ENCODE peak calls at places on chromosomes 1 and 21, in four cellular contexts. Y is GM12878, Q is GM23248, O is K562. N is an unnamed sample. For H3K36me3, the result is how much of the 10 kb centered on the place peaks cover.

GRCh38 chr1:150148834-150149489 is 754 bp upstream of the PLEKHO1 start:
- DNase-seq in Y (no peak), Q (peak), O (peak), N (peak)

GRCh38 chr1:84352298-84353106 is 45.8 kb upstream of the DNASE2B start:
- DNase-seq in Y (no peak), Q (peak), O (no peak), N (no peak)

GRCh38 chr1:71582673-71583072 is 501.8 kb upstream of the ZRANB2 start:
- DNase-seq in Y (no peak), Q (no peak), O (no peak), N (no peak)

GRCh38 chr1:192351550-192351949 is 34.8 kb downstream of the RGS21 start:
- DNase-seq in Y (no peak), Q (no peak), O (no peak), N (no peak)

GRCh38 chr1:20693623-20694022 is 24.2 kb downstream of the KIF17 start:
- DNase-seq in Y (no peak), Q (no peak), O (no peak), N (no peak)

GRCh38 chr21:44986471-44987291 is 46.9 kb downstream of the SLX9 start:
- DNase-seq in Y (no peak), Q (no peak), O (no peak), N (no peak)

GRCh38 chr1:247747616-247748015 is 325 bp downstream of the OR14A2 start:
- DNase-seq in Y (no peak), Q (no peak), O (no peak), N (no peak)

GRCh38 chr1:85178396-85178795 is 22.4 kb downstream of the SYDE2 start:
- DNase-seq in Y (no peak), Q (no peak), O (no peak), N (peak)

GRCh38 chr1:68331117-68331865 is 99.0 kb upstream of the WLS start:
- DNase-seq in Y (no peak), Q (peak), O (no peak), N (no peak)

GRCh38 chr1:114803001-114803400 is 22.5 kb upstream of the SIKE1 start:
- DNase-seq in Y (no peak), Q (peak), O (no peak), N (no peak)

DNA sequence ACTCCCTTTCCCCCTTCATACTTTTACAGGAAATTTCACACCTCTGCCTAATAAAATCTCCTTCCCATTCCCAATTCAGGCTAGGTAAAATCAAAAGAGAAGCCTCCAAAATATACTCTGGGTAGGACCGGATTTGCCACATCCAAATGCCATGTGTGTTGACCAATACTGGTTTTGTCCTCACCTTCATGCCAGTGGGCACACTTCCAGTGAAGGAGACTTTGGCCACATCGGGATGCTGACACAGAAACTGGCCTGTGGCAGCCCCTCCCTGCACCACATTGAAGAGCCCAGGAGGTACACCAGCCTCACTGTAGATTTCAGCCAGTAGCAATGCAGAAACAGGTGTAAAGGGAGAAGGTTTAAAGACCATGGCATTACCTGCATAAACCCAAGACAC is 18.1 kb downstream of the ALDH9A1 start:
- DNase-seq in Y (no peak), Q (no peak), O (no peak), N (no peak)
- H3K36me3 ChIP-seq in Y (under half), Q (half or more), O (half or more), N (under half)

DNA sequence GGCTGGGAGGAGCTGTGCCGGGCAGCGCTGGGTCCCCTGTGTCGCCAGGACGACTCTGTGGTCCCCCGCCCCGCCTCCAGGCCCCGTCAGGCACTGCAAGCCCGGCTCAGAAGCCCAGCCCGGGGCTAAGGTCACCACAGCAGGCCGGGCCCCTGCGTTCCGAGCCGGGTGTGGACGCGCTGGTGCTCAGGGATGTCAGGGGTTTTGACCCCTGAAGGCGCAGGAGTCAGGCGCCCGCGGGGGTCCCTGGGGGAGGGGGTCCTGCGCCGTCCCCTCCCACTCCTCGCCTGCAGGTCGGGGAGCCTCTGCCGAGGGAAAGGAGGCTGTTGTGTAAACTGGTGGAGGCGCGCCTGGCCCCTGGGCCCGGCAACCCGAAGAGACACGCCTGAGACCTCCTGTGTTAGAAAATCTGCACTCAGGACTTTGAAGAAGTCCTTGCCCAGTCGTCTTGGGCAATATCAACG is 23.7 kb upstream of the TMEM54 start:
- DNase-seq in Y (no peak), Q (no peak), O (peak), N (peak)
- TF ChIP-seq EZH2 in Y (no peak), Q (no peak), O (no peak), N (peak)

DNA sequence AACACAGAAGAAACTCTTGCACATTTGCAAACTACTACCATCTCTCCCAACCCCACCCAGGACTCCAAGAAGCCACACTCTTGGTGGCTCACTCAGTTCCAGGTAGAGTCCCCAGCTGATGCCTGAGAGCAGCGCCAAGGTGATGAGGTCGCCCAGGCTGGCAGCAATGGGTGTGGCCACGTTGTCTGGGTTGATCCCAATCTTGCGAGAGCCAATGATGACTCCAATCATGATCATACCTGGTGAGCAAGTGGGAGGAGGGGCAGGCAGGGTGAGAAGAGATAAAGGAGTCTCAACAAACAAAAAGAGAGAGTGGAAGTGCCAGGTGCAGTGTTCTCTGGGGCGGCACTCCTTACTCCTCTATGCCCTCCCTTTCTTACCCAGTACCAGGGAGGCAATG is 14.4 kb downstream of the SLC41A1 start:
- DNase-seq in Y (no peak), Q (no peak), O (no peak), N (no peak)
- H3K36me3 ChIP-seq in Y (under half), Q (under half), O (half or more), N (under half)

DNA sequence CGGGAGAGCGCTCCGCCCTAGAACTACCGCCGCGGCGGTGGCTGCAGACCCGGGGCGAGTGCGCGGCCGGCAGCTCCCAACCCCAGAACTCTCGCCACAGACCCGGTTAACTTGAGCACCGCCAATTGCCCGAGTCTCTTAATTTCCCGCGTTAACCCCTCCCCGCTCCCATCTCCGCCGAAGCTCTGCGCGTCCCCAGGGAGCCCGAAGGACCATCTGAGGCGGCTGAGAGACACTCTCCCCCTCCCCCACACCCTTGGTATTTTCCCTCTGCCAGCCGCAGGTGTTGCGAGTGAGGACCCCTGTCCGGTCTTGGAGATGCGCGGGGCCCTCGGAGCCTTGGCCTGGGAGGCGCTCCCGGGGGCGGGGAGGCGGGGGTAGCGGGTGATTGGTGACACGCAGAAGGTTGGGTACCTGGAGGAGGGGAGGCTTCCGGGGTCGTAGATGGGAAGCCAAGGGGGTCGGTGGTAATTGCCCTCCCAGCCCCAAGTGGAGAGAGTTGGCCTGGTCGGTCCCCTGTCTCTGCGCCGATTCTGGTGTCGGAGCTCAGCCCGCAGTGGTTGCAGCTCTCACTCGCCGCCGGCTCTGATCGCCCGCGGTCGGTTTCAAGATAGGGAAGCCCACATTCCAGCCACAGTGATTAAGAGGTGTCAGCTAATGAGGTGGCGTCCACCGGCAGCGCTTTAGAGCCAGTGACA is 858 bp upstream of the SUSD4 start:
- DNase-seq in Y (no peak), Q (no peak), O (peak), N (peak)
- TF ChIP-seq EZH2 in Y (no peak), Q (peak), O (no peak), N (peak)

DNA sequence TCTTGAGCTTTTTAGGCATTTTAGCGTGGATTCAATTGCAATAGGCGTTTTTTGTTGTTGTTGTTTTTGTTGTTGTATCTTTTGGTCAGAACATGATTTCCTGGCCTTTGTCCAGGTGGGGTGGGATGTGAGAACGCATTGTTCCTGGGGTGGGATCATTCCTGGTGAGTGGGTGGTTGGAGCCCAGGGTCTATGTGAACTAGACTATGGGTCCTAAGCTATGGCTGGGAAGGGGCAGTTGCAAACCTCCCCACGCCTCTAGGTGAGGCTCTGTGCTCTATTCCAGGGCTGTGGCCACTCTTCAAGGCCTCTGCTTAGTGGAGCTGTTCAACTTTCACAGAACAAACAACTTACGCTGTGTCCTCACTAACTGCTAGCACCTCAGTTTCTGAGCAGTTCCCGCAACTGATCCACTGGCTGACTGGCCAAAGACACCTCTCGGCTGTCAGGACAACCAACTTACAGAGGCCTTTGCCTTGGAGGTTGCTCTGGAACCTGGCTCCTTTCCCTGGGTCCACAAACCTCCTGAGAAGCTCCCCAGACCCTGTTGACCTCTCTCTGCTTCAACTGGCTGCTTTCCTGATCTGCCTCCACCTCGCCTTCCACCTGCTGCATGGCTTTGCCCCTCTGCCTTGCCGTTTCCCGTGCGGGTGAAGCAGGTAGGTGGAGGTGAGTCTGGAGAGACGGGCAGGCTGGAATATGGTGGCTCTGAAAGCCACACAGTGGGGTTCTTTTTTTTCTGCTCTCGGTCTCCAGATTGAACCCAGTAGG is 12.8 kb downstream of the BTBD19 start:
- DNase-seq in Y (no peak), Q (no peak), O (no peak), N (no peak)
- H3K36me3 ChIP-seq in Y (under half), Q (under half), O (under half), N (under half)

GRCh38 chr1:923131-923990 is at the start of gene SAMD11:
- DNase-seq in Y (no peak), Q (peak), O (peak), N (peak)

GRCh38 chr1:920506-920905 is 3.2 kb upstream of the SAMD11 start:
- DNase-seq in Y (no peak), Q (no peak), O (no peak), N (no peak)

GRCh38 chr1:920008-920407 is 3.7 kb upstream of the SAMD11 start:
- DNase-seq in Y (no peak), Q (no peak), O (no peak), N (no peak)

GRCh38 chr1:919271-919872 is 4.4 kb upstream of the SAMD11 start:
- DNase-seq in Y (no peak), Q (no peak), O (no peak), N (no peak)

GRCh38 chr1:921011-921837 is 2.5 kb upstream of the SAMD11 start:
- DNase-seq in Y (no peak), Q (peak), O (peak), N (peak)
- TF ChIP-seq EZH2 in Y (no peak), Q (no peak), O (no peak), N (peak)

GRCh38 chr1:86416343-86416742 is 7.6 kb upstream of the CLCA2 start:
- DNase-seq in Y (no peak), Q (no peak), O (no peak), N (no peak)

GRCh38 chr1:86423873-86424272 is at the start of gene CLCA2:
- DNase-seq in Y (no peak), Q (no peak), O (no peak), N (no peak)

GRCh38 chr1:86423473-86423872 is 498 bp upstream of the CLCA2 start:
- DNase-seq in Y (no peak), Q (no peak), O (no peak), N (no peak)

GRCh38 chr1:86421601-86422280 is 2.2 kb upstream of the CLCA2 start:
- DNase-seq in Y (no peak), Q (peak), O (no peak), N (no peak)

DNA sequence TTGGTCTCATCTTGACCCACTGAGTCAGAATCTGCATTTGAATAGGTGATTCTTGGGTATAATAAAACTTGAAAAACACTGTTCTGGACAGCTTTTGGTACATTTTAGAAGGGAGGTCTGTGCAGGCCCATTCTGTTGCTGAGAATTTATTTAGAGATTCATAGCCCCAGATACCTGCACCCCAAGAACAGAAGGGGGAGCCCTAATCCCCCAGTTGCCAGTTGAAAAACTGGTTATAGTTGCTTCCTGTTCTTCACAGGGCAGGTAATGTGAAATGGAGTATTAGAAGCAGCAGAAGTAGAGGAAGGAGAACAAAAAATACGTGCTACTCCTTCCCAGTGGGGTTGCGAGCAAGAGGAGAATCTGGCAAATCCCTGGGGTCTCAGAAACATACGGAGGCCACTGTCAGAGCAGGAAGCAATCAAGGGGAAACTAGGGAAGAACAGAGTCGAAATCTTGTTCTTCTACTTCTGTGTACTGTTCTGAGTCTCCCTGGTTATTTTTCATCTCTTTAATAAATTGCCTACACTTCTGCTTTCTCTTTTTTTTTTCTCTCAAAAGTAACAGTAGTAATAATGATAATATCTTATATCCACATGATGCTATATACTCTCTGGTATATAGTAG is 4.6 kb upstream of the CLCA2 start:
- DNase-seq in Y (no peak), Q (peak), O (peak), N (peak)
- H3K36me3 ChIP-seq in Y (under half), Q (under half), O (under half), N (under half)

GRCh38 chr1:3237994-3238704 is 169.1 kb downstream of the PRDM16 start:
- DNase-seq in Y (no peak), Q (no peak), O (no peak), N (no peak)
- TF ChIP-seq EZH2 in Y (no peak), Q (no peak), O (no peak), N (no peak)

GRCh38 chr1:54212872-54213271 is 12.9 kb downstream of the MRPL37 start:
- DNase-seq in Y (no peak), Q (no peak), O (peak), N (no peak)

GRCh38 chr1:54204199-54204598 is 4.2 kb downstream of the MRPL37 start:
- DNase-seq in Y (no peak), Q (no peak), O (no peak), N (no peak)

GRCh38 chr1:54207287-54207686 is 7.3 kb downstream of the MRPL37 start:
- DNase-seq in Y (no peak), Q (no peak), O (no peak), N (no peak)
- H3K36me3 ChIP-seq in Y (under half), Q (under half), O (half or more), N (under half)

GRCh38 chr1:199752688-199753027 is 274.9 kb upstream of the NR5A2 start:
- DNase-seq in Y (no peak), Q (no peak), O (no peak), N (no peak)

GRCh38 chr1:199746985-199747384 is 280.5 kb upstream of the NR5A2 start:
- DNase-seq in Y (no peak), Q (no peak), O (no peak), N (no peak)

GRCh38 chr1:199751524-199751923 is 276.0 kb upstream of the NR5A2 start:
- DNase-seq in Y (no peak), Q (no peak), O (no peak), N (no peak)

GRCh38 chr1:199751962-199752687 is 275.4 kb upstream of the NR5A2 start:
- DNase-seq in Y (no peak), Q (no peak), O (no peak), N (no peak)

DNA sequence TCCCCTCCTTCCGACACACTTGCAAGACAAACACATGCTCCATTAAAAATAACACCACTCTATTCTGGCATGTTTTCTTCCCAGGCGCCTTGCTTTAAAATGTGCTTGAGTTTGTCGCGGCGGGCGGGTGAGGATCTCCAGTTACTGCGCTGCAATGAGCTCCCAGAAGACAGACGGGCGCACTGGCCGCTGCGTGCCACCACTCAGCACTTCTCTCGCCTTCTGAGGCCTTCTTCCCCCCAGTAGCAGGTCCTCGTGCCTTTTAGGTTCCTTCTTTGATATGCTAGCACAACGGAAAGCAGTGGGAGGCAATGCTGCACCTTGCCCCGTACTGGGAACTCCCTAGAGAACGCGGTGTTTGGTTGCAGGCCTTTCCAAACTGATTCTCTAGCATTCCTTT is 279.5 kb upstream of the NR5A2 start:
- DNase-seq in Y (no peak), Q (no peak), O (no peak), N (peak)
- TF ChIP-seq EZH2 in Y (no peak), Q (no peak), O (no peak), N (no peak)